ENCODE peak calls at places on chromosomes 1 and 21, in five cellular contexts. Z is neural progenitor cell, L is choroid plexus epithelial cell, O is psoas muscle, S is left lung. P is an unnamed sample.

GRCh38 chr1:53506355-53507050 is 47.3 kb downstream of the DMRTB1 start:
- DNase-seq in Z (no peak), L (no peak), O (no peak), S (no peak), P (no peak)

GRCh38 chr1:21149430-21149861 is 27.3 kb downstream of the EIF4G3 start:
- DNase-seq in Z (no peak), L (peak), O (no peak), S (no peak), P (peak)

GRCh38 chr1:220420700-220421099 is 107.2 kb upstream of the MARK1 start:
- DNase-seq in Z (no peak), L (no peak), O (no peak), S (no peak), P (no peak)

GRCh38 chr1:16012590-16013219 is 5.1 kb downstream of the HSPB7 start:
- DNase-seq in Z (peak), L (peak), O (peak), S (peak), P (peak)

GRCh38 chr1:92755541-92756351 is 29.2 kb downstream of the EVI5 start:
- DNase-seq in Z (no peak), L (no peak), O (no peak), S (no peak), P (no peak)

GRCh38 chr21:35578831-35579470 is 481.4 kb downstream of the SETD4 start:
- DNase-seq in Z (no peak), L (peak), O (no peak), S (no peak), P (no peak)

GRCh38 chr1:184524248-184524647 is 137.4 kb downstream of the C1orf21 start:
- DNase-seq in Z (no peak), L (peak), O (no peak), S (no peak), P (no peak)

GRCh38 chr21:45154511-45155508 is 80.4 kb downstream of the ADARB1 start:
- DNase-seq in Z (no peak), L (peak), O (no peak), S (no peak), P (peak)

GRCh38 chr1:28591708-28592313 is at the start of gene RAB42:
- DNase-seq in Z (peak), L (no peak), O (peak), S (peak), P (no peak)

GRCh38 chr1:169624887-169625286 is 5.0 kb downstream of the SELP start:
- DNase-seq in Z (no peak), L (no peak), O (no peak), S (no peak), P (no peak)

GRCh38 chr1:221117548-221117951 is 238.3 kb downstream of the HLX start:
- DNase-seq in Z (no peak), L (peak), O (peak), S (peak), P (peak)

GRCh38 chr1:244050835-244051444 is at the start of gene ZBTB18:
- DNase-seq in Z (peak), L (peak), O (no peak), S (no peak), P (peak)

GRCh38 chr1:64209221-64209620 is 5.8 kb downstream of the UBE2U start:
- DNase-seq in Z (no peak), L (no peak), O (no peak), S (no peak), P (peak)

GRCh38 chr21:35102488-35103407 is 53.6 kb upstream of the RUNX1 start:
- DNase-seq in Z (no peak), L (peak), O (peak), S (peak), P (no peak)

GRCh38 chr1:41498809-41499208 is 14.3 kb upstream of the EDN2 start:
- DNase-seq in Z (no peak), L (no peak), O (peak), S (peak), P (peak)

GRCh38 chr1:156596426-156596825 is 4.8 kb downstream of the NAXE start:
- DNase-seq in Z (no peak), L (no peak), O (no peak), S (no peak), P (no peak)

GRCh38 chr1:78004719-78005346 is at the start of gene DNAJB4:
- DNase-seq in Z (peak), L (peak), O (no peak), S (peak), P (peak)

GRCh38 chr1:10651377-10651776 is 145.1 kb downstream of the CASZ1 start:
- DNase-seq in Z (peak), L (no peak), O (no peak), S (no peak), P (peak)

GRCh38 chr1:204094262-204095247 is 21.6 kb downstream of the SOX13 start:
- DNase-seq in Z (peak), L (no peak), O (no peak), S (peak), P (no peak)

DNA sequence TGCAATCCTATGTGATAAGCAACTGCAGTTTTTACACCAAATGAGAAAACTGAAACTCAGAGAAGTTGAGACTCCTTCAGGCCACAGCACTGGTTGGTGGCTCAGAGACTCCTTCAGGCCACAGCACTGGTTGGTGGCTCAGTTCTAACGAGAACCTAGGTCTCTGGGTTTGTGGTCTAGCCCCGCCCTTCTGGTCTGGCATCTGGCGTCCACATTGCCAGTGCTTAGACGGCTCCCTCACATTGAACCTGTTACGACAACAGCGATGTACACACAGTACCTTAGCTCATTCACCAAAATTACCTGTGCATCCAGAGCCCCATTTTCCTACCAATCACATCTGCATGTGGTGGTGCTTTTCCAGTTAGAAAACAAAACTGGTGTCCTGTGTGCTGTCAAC is 66.1 kb downstream of the NID1 start:
- DNase-seq in Z (no peak), L (peak), O (no peak), S (no peak), P (no peak)
- TF ChIP-seq CTCF in Z (no peak), L (no peak), O (no peak), S (no peak), P (no peak)

DNA sequence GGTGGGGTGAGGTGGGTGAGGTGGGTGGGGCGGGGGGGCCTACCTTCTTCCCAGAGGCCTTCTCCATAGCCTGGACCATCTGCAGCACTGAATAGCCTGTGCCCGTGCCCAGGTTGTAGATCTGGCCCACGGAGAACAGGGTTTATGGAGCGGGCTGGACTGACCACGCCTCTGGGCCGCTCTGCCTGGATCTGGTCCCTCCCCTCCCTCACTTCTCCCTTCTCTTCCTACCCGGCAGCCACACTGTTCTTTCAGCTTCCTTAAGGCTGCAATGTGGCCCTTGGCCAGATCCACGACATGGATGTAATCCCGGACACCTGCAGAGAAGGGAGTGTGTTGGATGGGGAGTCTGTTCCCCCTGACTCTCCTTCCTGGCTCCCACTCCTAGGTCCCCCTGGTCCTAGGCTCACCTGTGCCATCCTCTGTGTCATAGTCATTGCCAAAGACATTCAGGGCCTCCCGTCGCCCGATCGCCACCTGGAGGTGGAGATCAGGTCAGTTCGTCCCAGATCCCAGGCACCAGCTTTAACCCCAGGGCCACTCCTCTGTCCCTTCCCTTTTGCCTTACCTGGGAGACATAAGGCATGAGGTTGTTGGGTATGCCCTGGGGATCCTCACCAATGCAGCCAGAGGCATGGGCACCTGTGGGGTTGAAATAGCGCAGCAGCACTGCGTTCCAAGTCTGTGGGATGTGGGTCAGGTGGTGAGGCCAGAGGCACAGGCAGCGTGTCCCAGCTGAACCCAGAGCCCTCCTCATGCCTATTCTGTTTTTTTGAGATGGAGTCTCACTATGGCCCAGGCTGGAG is 3.9 kb downstream of the GALE start:
- DNase-seq in Z (no peak), L (no peak), O (no peak), S (no peak), P (no peak)
- TF ChIP-seq CTCF in Z (no peak), L (peak), O (no peak), S (no peak), P (no peak)

GRCh38 chr1:197224160-197224559 is 43.9 kb upstream of the CRB1 start:
- DNase-seq in Z (no peak), L (peak), O (no peak), S (no peak), P (no peak)
- TF ChIP-seq CTCF in Z (peak), L (peak), O (peak), S (no peak), P (peak)

GRCh38 chr1:66312316-66312715 is 221.6 kb upstream of the SGIP1 start:
- DNase-seq in Z (no peak), L (no peak), O (no peak), S (no peak), P (no peak)
- TF ChIP-seq CTCF in Z (no peak), L (no peak), O (no peak), S (no peak), P (no peak)

P was measured in HFFc6.